ENCODE peak calls at places on chromosome X, in nine cellular contexts. J is uterus, I is A549, K is IMR-90, G is testis, O is heart left ventricle, V is vagina, Q is NB4, Y is adrenal gland. P is an unnamed sample.

GRCh38 chrX:114798902-114799301 is 215.0 kb downstream of the HTR2C start:
- DNase-seq in K (no peak), G (no peak), O (no peak), V (no peak), Q (no peak), Y (no peak), I (no peak), J (no peak), P (no peak)

GRCh38 chrX:15781964-15782711 is 8.1 kb upstream of the ZRSR2 start:
- DNase-seq in J (no peak), G (no peak), Q (no peak), I (no peak), Y (no peak), V (no peak), K (no peak), O (no peak), P (no peak)

GRCh38 chrX:38166478-38167083 is 54.1 kb downstream of the SRPX start:
- DNase-seq in K (peak), J (no peak), Y (peak), G (peak), V (no peak), Q (peak), O (no peak), I (peak), P (no peak)

GRCh38 chrX:13266641-13267420 is 53.0 kb downstream of the ATXN3L start:
- DNase-seq in O (no peak), I (no peak), V (no peak), G (no peak), K (peak), J (no peak), Y (no peak), Q (no peak), P (no peak)

GRCh38 chrX:8084023-8084422 is 87.0 kb downstream of the VCX2 start:
- DNase-seq in K (peak), Q (no peak), I (no peak), Y (no peak), J (no peak), V (no peak), O (no peak), G (no peak), P (no peak)

GRCh38 chrX:100658936-100659335 is 14.9 kb downstream of the SRPX2 start:
- DNase-seq in Q (no peak), K (no peak), I (no peak), Y (no peak), J (no peak), G (no peak), V (no peak), O (no peak), P (no peak)

GRCh38 chrX:150692837-150693781 is at the start of gene MTMR1:
- DNase-seq in Q (peak), G (peak), K (no peak), V (no peak), Y (peak), O (peak), I (peak), J (no peak), P (no peak)

GRCh38 chrX:105307762-105308161 is 87.3 kb upstream of the TEX13A start:
- DNase-seq in O (no peak), V (no peak), J (no peak), G (no peak), K (peak), I (no peak), Q (no peak), Y (no peak), P (no peak)

GRCh38 chrX:70826715-70827114 is 81.8 kb downstream of the TEX11 start:
- DNase-seq in G (no peak), V (no peak), I (no peak), O (no peak), Y (peak), J (no peak), Q (no peak), K (no peak), P (no peak)

GRCh38 chrX:53479295-53479694 is 45.1 kb upstream of the HSD17B10 start:
- DNase-seq in J (no peak), O (no peak), V (no peak), G (peak), Q (peak), I (no peak), K (peak), Y (no peak), P (no peak)

GRCh38 chrX:66015906-66016689 is 23.8 kb downstream of the VSIG4 start:
- DNase-seq in I (no peak), O (no peak), G (no peak), Y (no peak), Q (no peak), V (no peak), K (no peak), J (no peak), P (no peak)
- TF ChIP-seq POLR2A in I (no peak), O (no peak), G (no peak), Y (no peak), Q (peak), V (no peak), K (no peak), J (no peak), P (no peak)

DNA sequence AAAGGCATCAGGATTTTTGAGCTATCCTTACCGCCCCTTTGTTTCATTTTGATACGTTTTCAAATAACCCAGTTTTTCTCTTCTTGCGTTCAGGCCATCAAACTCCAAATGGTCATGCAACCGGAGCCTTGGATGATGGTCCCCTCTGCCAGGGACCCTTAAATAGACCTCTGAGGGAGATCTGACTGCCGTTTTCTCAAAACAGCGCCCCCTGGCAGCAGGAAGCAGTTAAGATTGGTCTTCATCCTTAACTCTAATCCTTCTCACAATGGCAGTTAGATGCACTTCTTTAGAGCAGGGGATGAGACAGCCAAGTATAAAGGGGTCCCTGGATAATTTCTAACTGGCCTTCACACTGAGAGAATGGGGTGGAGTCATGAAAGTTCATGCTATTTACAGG is 525.0 kb upstream of the SPANXN1 start:
- DNase-seq in I (no peak), Y (no peak), K (no peak), V (no peak), O (no peak), Q (peak), J (no peak), G (peak), P (no peak)
- TF ChIP-seq CTCF in I (no peak), Y (no peak), K (no peak), V (no peak), O (no peak), Q (peak), J (no peak), G (no peak), P (no peak)

DNA sequence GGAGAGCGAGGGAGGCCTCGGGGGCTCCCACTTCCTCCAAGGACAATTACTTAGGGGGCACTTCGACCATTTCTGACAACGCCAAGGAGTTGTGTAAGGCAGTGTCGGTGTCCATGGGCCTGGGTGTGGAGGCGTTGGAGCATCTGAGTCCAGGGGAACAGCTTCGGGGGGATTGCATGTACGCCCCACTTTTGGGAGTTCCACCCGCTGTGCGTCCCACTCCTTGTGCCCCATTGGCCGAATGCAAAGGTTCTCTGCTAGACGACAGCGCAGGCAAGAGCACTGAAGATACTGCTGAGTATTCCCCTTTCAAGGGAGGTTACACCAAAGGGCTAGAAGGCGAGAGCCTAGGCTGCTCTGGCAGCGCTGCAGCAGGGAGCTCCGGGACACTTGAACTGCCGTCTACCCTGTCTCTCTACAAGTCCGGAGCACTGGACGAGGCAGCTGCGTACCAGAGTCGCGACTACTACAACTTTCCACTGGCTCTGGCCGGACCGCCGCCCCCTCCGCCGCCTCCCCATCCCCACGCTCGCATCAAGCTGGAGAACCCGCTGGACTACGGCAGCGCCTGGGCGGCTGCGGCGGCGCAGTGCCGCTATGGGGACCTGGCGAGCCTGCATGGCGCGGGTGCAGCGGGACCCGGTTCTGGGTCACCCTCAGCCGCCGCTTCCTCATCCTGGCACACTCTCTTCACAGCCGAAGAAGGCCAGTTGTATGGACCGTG is 2.1 kb downstream of the AR start:
- DNase-seq in J (peak), Y (peak), V (no peak), G (no peak), Q (peak), K (no peak), I (no peak), O (peak), P (no peak)
- H3K4me3 ChIP-seq in J (peak), Y (no peak), V (peak), G (peak), Q (no peak), K (peak), I (peak), O (peak), P (no peak)

DNA sequence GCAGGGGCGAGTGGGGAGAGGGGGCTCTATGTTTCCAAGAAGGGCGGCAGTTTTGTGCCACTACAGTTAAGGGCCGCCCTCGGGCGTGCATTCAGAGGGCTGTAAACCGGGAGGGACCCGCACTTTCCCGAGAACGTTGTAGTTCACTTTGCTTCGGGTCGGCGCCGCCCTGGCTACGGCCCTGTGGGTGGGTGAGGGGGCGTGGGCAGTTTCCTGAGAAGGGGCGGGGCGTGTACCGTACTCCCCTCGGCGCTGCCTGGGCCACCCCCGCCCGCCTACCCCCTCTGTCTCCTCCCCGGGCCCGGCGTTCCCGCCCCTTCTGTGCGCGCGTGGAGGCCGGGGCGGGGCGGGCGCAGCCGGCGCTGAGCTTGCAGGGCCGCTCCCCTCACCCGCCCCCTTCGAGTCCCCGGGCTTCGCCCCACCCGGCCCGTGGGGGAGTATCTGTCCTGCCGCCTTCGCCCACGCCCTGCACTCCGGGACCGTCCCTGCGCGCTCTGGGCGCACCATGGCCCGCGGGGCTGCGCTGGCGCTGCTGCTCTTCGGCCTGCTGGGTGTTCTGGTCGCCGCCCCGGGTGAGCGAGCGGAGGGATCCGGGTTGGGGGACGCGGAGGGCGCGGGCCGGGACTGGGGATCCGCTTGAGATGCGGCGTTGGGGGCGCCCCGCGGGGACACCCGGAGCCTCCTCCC is at the start of gene CD99:
- DNase-seq in Q (peak), Y (peak), K (peak), V (no peak), I (peak), O (peak), J (peak), G (peak), P (peak)
- TF ChIP-seq POLR2A in Q (no peak), Y (no peak), K (peak), V (no peak), I (no peak), O (no peak), J (no peak), G (no peak), P (no peak)

P was measured in lower leg skin.